ENCODE peak calls at places on chromosomes 3 and 15, in seven cellular contexts. O is stomach, F is endothelial cell, U is retinal pigment epithelial cell, Z is nephron progenitor cell, N is astrocyte, A is AG10803. G is an unnamed sample.
A peak's percentile ranks its signal among the peaks of the same experiment; 100 is the strongest.

GRCh38 chr3:7546219-7546618 is 685.3 kb downstream of the GRM7 start:
- DNase-seq in F (no peak), N (peak; percentile 16), Z (no peak), O (peak; percentile 31), A (no peak), U (no peak), G (no peak)

GRCh38 chr15:91942676-91943417 is 89.3 kb downstream of the SLCO3A1 start:
- DNase-seq in O (peak; percentile 72), Z (peak; percentile 49), N (peak; percentile 81), A (peak; percentile 92), F (no peak), U (no peak), G (peak; percentile 64)

GRCh38 chr15:41967506-41968206 is 4.7 kb downstream of the EHD4 start:
- DNase-seq in O (peak; percentile 27), Z (no peak), U (no peak), F (no peak), N (peak; percentile 44), A (peak; percentile 66), G (no peak)

GRCh38 chr3:73365756-73366397 is 258.9 kb downstream of the PDZRN3 start:
- DNase-seq in Z (no peak), F (no peak), A (peak; percentile 70), U (no peak), O (no peak), N (peak; percentile 70), G (peak; percentile 51)

GRCh38 chr3:58370407-58370806 is 37.7 kb downstream of the PXK start:
- DNase-seq in O (no peak), A (no peak), U (no peak), N (no peak), F (no peak), Z (no peak), G (no peak)

GRCh38 chr3:140365872-140366697 is 311.8 kb upstream of the TRIM42 start:
- DNase-seq in A (no peak), O (no peak), U (no peak), F (no peak), N (no peak), Z (no peak), G (no peak)

GRCh38 chr3:64684715-64685261 is 3.0 kb downstream of the ADAMTS9 start:
- DNase-seq in N (peak; percentile 10), U (no peak), A (peak; percentile 48), F (peak; percentile 18), Z (peak; percentile 44), O (no peak), G (no peak)

GRCh38 chr3:122021811-122022401 is at the start of gene ILDR1:
- DNase-seq in U (no peak), A (no peak), Z (peak; percentile 51), N (no peak), F (peak; percentile 11), O (peak; percentile 53), G (no peak)

GRCh38 chr3:16697437-16698258 is 92.4 kb upstream of the DAZL start:
- DNase-seq in Z (no peak), N (no peak), F (no peak), U (no peak), O (no peak), A (peak; percentile 48), G (no peak)

GRCh38 chr15:91499774-91500383 is 353.6 kb upstream of the SLCO3A1 start:
- DNase-seq in N (no peak), A (no peak), O (no peak), F (no peak), U (no peak), Z (no peak), G (no peak)

GRCh38 chr3:170178631-170179030 is 2.9 kb downstream of the PHC3 start:
- DNase-seq in Z (no peak), O (no peak), A (no peak), N (no peak), F (no peak), U (no peak), G (no peak)

GRCh38 chr3:163543558-163544189 is 1534.6 kb downstream of the SI start:
- DNase-seq in O (no peak), N (no peak), A (no peak), Z (no peak), U (no peak), F (no peak), G (no peak)

GRCh38 chr3:58784425-58784824 is 117.9 kb upstream of the FAM3D start:
- DNase-seq in A (no peak), O (no peak), U (no peak), Z (no peak), N (no peak), F (no peak), G (no peak)

GRCh38 chr15:32646304-32646703 is 4.8 kb downstream of the SCG5 start:
- DNase-seq in N (no peak), U (no peak), F (no peak), Z (no peak), O (no peak), A (no peak), G (no peak)

GRCh38 chr3:51163051-51163450 is 222.0 kb upstream of the MANF start:
- DNase-seq in N (peak; percentile 26), A (no peak), F (no peak), O (no peak), Z (no peak), U (peak; percentile 96), G (no peak)

GRCh38 chr3:149224736-149225594 is 3.3 kb upstream of the CP start:
- DNase-seq in Z (no peak), F (no peak), U (no peak), N (peak; percentile 85), A (peak; percentile 77), O (no peak), G (peak; percentile 73)

GRCh38 chr3:183317886-183318845 is 65.1 kb downstream of the B3GNT5 start:
- DNase-seq in F (no peak), A (peak; percentile 13), O (no peak), U (no peak), N (peak; percentile 59), Z (no peak), G (no peak)

GRCh38 chr3:132803889-132804288 is 81.7 kb upstream of the NPHP3 start:
- DNase-seq in Z (no peak), U (no peak), F (peak; percentile 5), O (no peak), A (peak; percentile 18), N (no peak), G (no peak)

GRCh38 chr3:55569033-55569518 is 82.0 kb upstream of the WNT5A start:
- DNase-seq in F (no peak), Z (no peak), U (no peak), A (no peak), N (no peak), O (no peak), G (no peak)

GRCh38 chr3:124351430-124352142 is 359.7 kb upstream of the ROPN1 start:
- DNase-seq in U (peak; percentile 51), A (peak; percentile 79), O (no peak), F (peak; percentile 8), N (peak; percentile 58), Z (peak; percentile 43), G (peak; percentile 69)

GRCh38 chr3:55804170-55805095 is 317.3 kb upstream of the WNT5A start:
- DNase-seq in F (no peak), Z (no peak), O (no peak), U (peak; percentile 49), N (no peak), A (no peak), G (no peak)

GRCh38 chr15:77455696-77456293 is 35.1 kb downstream of the HMG20A start:
- DNase-seq in U (no peak), O (no peak), N (peak; percentile 82), Z (no peak), F (no peak), A (peak; percentile 78), G (peak; percentile 67)

GRCh38 chr15:95284933-95285401 is 1045.5 kb upstream of the NR2F2 start:
- DNase-seq in F (peak; percentile 13), A (peak; percentile 90), O (no peak), U (no peak), N (peak; percentile 71), Z (no peak), G (peak; percentile 31)

GRCh38 chr3:54599741-54600140 is 328.1 kb downstream of the LRTM1 start:
- DNase-seq in Z (no peak), O (no peak), F (no peak), A (no peak), N (no peak), U (no peak), G (no peak)

GRCh38 chr3:14113964-14114667 is 10.6 kb downstream of the CHCHD4 start:
- DNase-seq in A (no peak), Z (no peak), F (no peak), U (no peak), N (no peak), O (no peak), G (no peak)

GRCh38 chr15:99124641-99125040 is 19.8 kb downstream of the SYNM start:
- DNase-seq in F (no peak), O (no peak), A (no peak), U (no peak), Z (no peak), N (no peak), G (no peak)
- TF ChIP-seq CTCF in F (no peak), O (no peak), A (no peak), U (no peak), Z (no peak), N (no peak), G (no peak)

GRCh38 chr3:178618907-178619306 is 82.7 kb downstream of the KCNMB2 start:
- DNase-seq in N (no peak), Z (no peak), A (no peak), O (no peak), F (no peak), U (no peak), G (no peak)
- TF ChIP-seq CTCF in N (no peak), Z (no peak), A (no peak), O (no peak), F (no peak), U (no peak), G (no peak)

GRCh38 chr3:10999516-10999915 is 7.0 kb downstream of the SLC6A1 start:
- DNase-seq in Z (no peak), A (no peak), U (no peak), F (no peak), O (no peak), N (no peak), G (no peak)

GRCh38 chr3:10996345-10997050 is 4.0 kb downstream of the SLC6A1 start:
- DNase-seq in N (no peak), A (no peak), F (no peak), O (no peak), Z (no peak), U (no peak), G (no peak)

GRCh38 chr3:11000528-11000927 is 8.0 kb downstream of the SLC6A1 start:
- DNase-seq in U (no peak), Z (no peak), F (no peak), O (no peak), N (no peak), A (no peak), G (no peak)

GRCh38 chr3:10997196-10997595 is 4.6 kb downstream of the SLC6A1 start:
- DNase-seq in U (no peak), A (no peak), Z (no peak), F (no peak), O (no peak), N (no peak), G (no peak)

GRCh38 chr3:10998542-10998941 is 6.0 kb downstream of the SLC6A1 start:
- DNase-seq in A (no peak), Z (no peak), O (no peak), N (no peak), F (no peak), U (no peak), G (no peak)
- TF ChIP-seq CTCF in A (no peak), Z (no peak), O (no peak), N (no peak), F (no peak), U (no peak), G (no peak)

DNA sequence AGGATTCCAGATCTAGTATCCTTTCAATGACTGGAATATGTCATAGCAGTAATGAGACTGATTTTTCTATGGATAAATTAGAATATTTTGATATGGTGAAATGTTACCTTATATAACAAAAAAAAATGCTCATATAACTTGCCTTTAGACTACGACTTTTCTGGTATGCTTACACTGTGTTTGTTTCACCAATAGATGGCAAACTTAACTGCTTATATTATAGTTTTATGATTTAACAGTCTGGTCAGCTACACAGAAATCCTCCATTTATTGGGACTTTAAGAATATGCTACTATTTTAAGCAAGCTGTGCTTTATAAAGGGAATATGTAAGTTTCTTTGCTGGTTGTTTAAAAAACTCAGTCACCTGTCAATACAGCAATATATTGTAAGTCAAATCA is 205.6 kb downstream of the VGLL3 start:
- DNase-seq in N (peak; percentile 33), A (peak; percentile 69), F (no peak), U (no peak), O (no peak), Z (no peak), G (peak; percentile 65)
- TF ChIP-seq CTCF in N (peak; percentile 26), A (peak; percentile 71), F (no peak), U (peak; percentile 50), O (no peak), Z (no peak), G (peak; percentile 78)

G was measured in HFFc6.